ENCODE peak calls at places on chromosomes 3 and 15, in six cellular contexts. A is sigmoid colon; R is activated naive CD4-positive, alpha-beta T cell; S is AG08395; W is amniotic stem cell; Y is HTR-8/SVneo. E is an unnamed sample.
A peak's percentile ranks its signal among the peaks of the same experiment; 100 is the strongest.

GRCh38 chr3:45607790-45608189 is 13.2 kb downstream of the LIMD1 start:
- DNase-seq in A (no peak), R (no peak), S (peak; percentile 73), W (no peak), Y (peak; percentile 59), E (peak; percentile 28)

GRCh38 chr3:60809857-60810256 is 441.4 kb downstream of the FHIT start:
- DNase-seq in A (no peak), R (no peak), S (no peak), W (no peak), Y (no peak), E (no peak)

GRCh38 chr15:63715818-63716217 is 117.9 kb downstream of the HERC1 start:
- DNase-seq in A (no peak), R (no peak), S (peak; percentile 14), W (no peak), Y (no peak), E (no peak)

GRCh38 chr3:39065197-39065596 is 13.4 kb downstream of the WDR48 start:
- DNase-seq in A (no peak), R (no peak), S (peak; percentile 58), W (peak; percentile 9), Y (peak; percentile 11), E (no peak)

GRCh38 chr15:25790003-25790660 is 73.0 kb downstream of the ATP10A start:
- DNase-seq in A (peak; percentile 91), R (no peak), S (peak; percentile 90), W (peak; percentile 38), Y (no peak), E (peak; percentile 55)

GRCh38 chr3:54122046-54122801 is at the start of gene CACNA2D3:
- DNase-seq in A (peak; percentile 82), R (no peak), S (no peak), W (no peak), Y (no peak), E (peak; percentile 72)

GRCh38 chr3:44970916-44971490 is 5.0 kb downstream of the ZDHHC3 start:
- DNase-seq in A (no peak), R (no peak), S (no peak), W (no peak), Y (no peak), E (no peak)

GRCh38 chr3:55647086-55647485 is 160.0 kb upstream of the WNT5A start:
- DNase-seq in A (no peak), R (no peak), S (no peak), W (no peak), Y (no peak), E (no peak)

GRCh38 chr3:25257026-25257425 is 171.0 kb upstream of the RARB start:
- DNase-seq in A (no peak), R (no peak), S (no peak), W (no peak), Y (no peak), E (no peak)

GRCh38 chr3:30581067-30581585 is 25.3 kb upstream of the TGFBR2 start:
- DNase-seq in A (no peak), R (no peak), S (no peak), W (no peak), Y (no peak), E (no peak)

GRCh38 chr3:42226470-42227425 is 39.2 kb downstream of the CCK start:
- DNase-seq in A (no peak), R (no peak), S (no peak), W (no peak), Y (no peak), E (no peak)

GRCh38 chr3:76132154-76132470 is 346.8 kb upstream of the ZNF717 start:
- DNase-seq in A (no peak), R (no peak), S (no peak), W (no peak), Y (no peak), E (no peak)

GRCh38 chr3:89107461-89108035 is at the start of gene EPHA3:
- DNase-seq in A (peak; percentile 85), R (peak; percentile 2), S (peak; percentile 51), W (no peak), Y (peak; percentile 60), E (peak; percentile 77)

GRCh38 chr3:52244061-52244628 is 1.4 kb upstream of the PPM1M start:
- DNase-seq in A (peak; percentile 72), R (no peak), S (peak; percentile 31), W (peak; percentile 19), Y (peak; percentile 72), E (peak; percentile 33)

E was measured in left ventricle myocardium inferior.